ENCODE peak calls at places on chromosomes 3 and 15, in four cellular contexts. S is IMR-90, C is neuronal stem cell, W is H9. L is an unnamed sample.

GRCh38 chr3:165185707-165186327 is 10.4 kb downstream of the SLITRK3 start:
- DNase-seq in S (peak; percentile 52), C (peak; percentile 67), W (peak; percentile 58), L (peak; percentile 53)

GRCh38 chr3:194249323-194250103 is 101.6 kb downstream of the CPN2 start:
- DNase-seq in S (no peak), C (no peak), W (no peak), L (peak; percentile 32)

GRCh38 chr3:39291903-39292329 is 12.1 kb upstream of the CX3CR1 start:
- DNase-seq in S (peak; percentile 30), C (peak; percentile 70), W (peak; percentile 89), L (peak; percentile 39)

GRCh38 chr3:156770699-156771414 is 55.3 kb upstream of the LEKR1 start:
- DNase-seq in S (peak; percentile 45), C (no peak), W (no peak), L (no peak)

GRCh38 chr15:38038659-38039442 is 104.4 kb downstream of the TMCO5A start:
- DNase-seq in S (peak; percentile 89), C (no peak), W (no peak), L (no peak)

GRCh38 chr3:187456268-187456667 is 88.1 kb downstream of the RTP4 start:
- DNase-seq in S (no peak), C (no peak), W (no peak), L (no peak)

GRCh38 chr3:44342191-44342790 is 3.7 kb downstream of the TCAIM start:
- DNase-seq in S (peak; percentile 87), C (no peak), W (no peak), L (no peak)

GRCh38 chr3:97815149-97815917 is 6.5 kb upstream of the CRYBG3 start:
- DNase-seq in S (peak; percentile 33), C (no peak), W (no peak), L (no peak)

GRCh38 chr15:31267161-31268107 is 59.2 kb upstream of the KLF13 start:
- DNase-seq in S (no peak), C (no peak), W (peak; percentile 14), L (peak; percentile 43)

GRCh38 chr15:31953573-31953972 is 76.7 kb upstream of the CHRNA7 start:
- DNase-seq in S (no peak), C (no peak), W (peak; percentile 52), L (no peak)

GRCh38 chr3:65958216-65958615 is 80.5 kb downstream of the MAGI1 start:
- DNase-seq in S (no peak), C (no peak), W (no peak), L (no peak)
- H3K14ac ChIP-seq in S (no peak overlapping the region), C (no peak overlapping the region), W (no peak overlapping the region), L (no peak overlapping the region)

GRCh38 chr15:66679043-66679656 is 22.9 kb upstream of the SMAD6 start:
- DNase-seq in S (peak; percentile 57), C (no peak), W (no peak), L (no peak)
- H3K14ac ChIP-seq in S (peak overlapping the region; percentile 11), C (no peak overlapping the region), W (no peak overlapping the region), L (no peak overlapping the region)

GRCh38 chr15:96334705-96335428 is 4.4 kb downstream of the NR2F2 start:
- DNase-seq in S (no peak), C (no peak), W (no peak), L (no peak)
- H3K14ac ChIP-seq in S (peak overlapping the region; percentile 93), C (peak overlapping the region; percentile 60), W (no peak overlapping the region), L (no peak overlapping the region)

GRCh38 chr15:26020871-26021270 is 157.7 kb upstream of the ATP10A start:
- DNase-seq in S (no peak), C (no peak), W (no peak), L (no peak)

GRCh38 chr15:26024241-26024640 is 161.1 kb upstream of the ATP10A start:
- DNase-seq in S (no peak), C (no peak), W (no peak), L (no peak)

GRCh38 chr15:26023231-26023630 is 160.1 kb upstream of the ATP10A start:
- DNase-seq in S (no peak), C (no peak), W (no peak), L (no peak)

GRCh38 chr15:26028086-26028740 is 165.1 kb upstream of the ATP10A start:
- DNase-seq in S (no peak), C (no peak), W (no peak), L (no peak)

DNA sequence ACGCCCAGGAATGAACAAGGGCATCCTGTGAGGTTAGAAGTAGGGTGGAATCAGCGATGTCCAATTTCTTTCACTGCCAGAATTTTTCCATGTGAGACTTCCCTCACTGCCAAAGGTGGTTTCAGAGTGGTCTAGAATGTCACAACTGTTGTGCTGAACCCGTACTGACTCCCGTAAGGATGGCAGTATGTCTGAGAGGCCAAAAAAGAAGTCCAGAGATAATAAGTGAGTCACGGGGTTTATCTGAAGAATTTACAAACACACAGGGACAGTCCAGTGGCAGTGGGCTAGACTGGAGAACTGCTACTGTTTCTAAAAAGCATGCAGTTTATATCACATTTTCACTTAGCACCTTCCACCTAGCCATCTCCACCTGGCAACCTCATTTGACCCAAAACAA is 160.6 kb upstream of the ATP10A start:
- DNase-seq in S (no peak), C (no peak), W (no peak), L (no peak)
- H3K14ac ChIP-seq in S (no peak overlapping the region), C (no peak overlapping the region), W (no peak overlapping the region), L (no peak overlapping the region)

GRCh38 chr15:63021031-63021430 is 21.5 kb upstream of the TPM1 start:
- DNase-seq in S (no peak), C (no peak), W (no peak), L (no peak)

GRCh38 chr15:63020128-63020527 is 22.4 kb upstream of the TPM1 start:
- DNase-seq in S (no peak), C (no peak), W (no peak), L (no peak)

GRCh38 chr15:63022181-63022580 is 20.4 kb upstream of the TPM1 start:
- DNase-seq in S (no peak), C (no peak), W (no peak), L (no peak)

GRCh38 chr15:63018639-63019038 is 23.9 kb upstream of the TPM1 start:
- DNase-seq in S (peak; percentile 39), C (no peak), W (no peak), L (no peak)

GRCh38 chr15:63019539-63020109 is 22.9 kb upstream of the TPM1 start:
- DNase-seq in S (peak; percentile 95), C (no peak), W (peak; percentile 74), L (no peak)
- H3K14ac ChIP-seq in S (no peak overlapping the region), C (no peak overlapping the region), W (no peak overlapping the region), L (no peak overlapping the region)

DNA sequence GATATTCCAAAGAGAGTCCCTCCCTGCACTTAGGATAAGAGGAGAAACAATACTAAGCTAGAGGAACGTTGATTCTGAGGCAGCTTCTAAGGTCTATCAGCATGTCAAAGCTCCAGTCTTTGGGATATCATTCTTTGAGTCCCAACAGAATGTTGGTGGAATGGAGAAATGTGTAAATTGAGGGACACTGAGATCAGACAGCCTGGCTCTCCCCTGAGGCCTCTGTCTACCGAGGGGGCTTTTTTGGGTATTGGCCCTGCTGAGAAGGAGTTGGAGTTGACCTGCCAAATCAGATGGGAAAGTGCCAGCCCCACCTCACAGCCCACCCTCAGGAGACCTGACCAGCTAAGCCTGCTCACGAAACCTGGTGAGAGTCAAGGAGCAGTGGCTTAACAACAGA is 27.6 kb upstream of the LRTM1 start:
- DNase-seq in S (no peak), C (no peak), W (no peak), L (no peak)
- H3K14ac ChIP-seq in S (peak overlapping the region; percentile 10), C (no peak overlapping the region), W (no peak overlapping the region), L (no peak overlapping the region)

GRCh38 chr15:63043391-63044076 is 987 bp downstream of the TPM1 start:
- DNase-seq in S (no peak), C (no peak), W (no peak), L (no peak)
- H3K14ac ChIP-seq in S (peak overlapping the region; percentile 100), C (peak overlapping the region; percentile 76), W (peak overlapping the region; percentile 98), L (no peak overlapping the region)

GRCh38 chr3:149970716-149971402 is at the start of gene PFN2:
- DNase-seq in S (peak; percentile 73), C (peak; percentile 88), W (peak; percentile 76), L (no peak)
- H3K14ac ChIP-seq in S (peak within 1 kb of the TSS; percentile 98), C (peak within 1 kb of the TSS; percentile 99), W (peak within 1 kb of the TSS; percentile 97), L (no peak within 1 kb of the TSS)

GRCh38 chr3:150409125-150409526 is 1.0 kb downstream of the TSC22D2 start:
- DNase-seq in S (no peak), C (no peak), W (no peak), L (no peak)
- H3K14ac ChIP-seq in S (peak overlapping the region; percentile 96), C (peak overlapping the region; percentile 5), W (peak overlapping the region; percentile 27), L (no peak overlapping the region)

GRCh38 chr3:17741621-17742091 is 775 bp downstream of the TBC1D5 start:
- DNase-seq in S (no peak), C (no peak), W (no peak), L (no peak)
- H3K14ac ChIP-seq in S (peak overlapping the region; percentile 88), C (no peak overlapping the region), W (peak overlapping the region; percentile 84), L (no peak overlapping the region)